ENCODE peak calls at places on chromosomes 4 and X, in six cellular contexts. W is GM23248, R is PC-3, B is MM.1S, O is OCI-LY7, P is SK-N-SH. Y is an unnamed sample.

GRCh38 chr4:141352775-141353544 is 132.3 kb downstream of the ZNF330 start:
- DNase-seq in B (no peak), W (peak), R (peak), O (no peak), P (no peak), Y (no peak)

GRCh38 chr4:74483226-74483911 is 38.4 kb downstream of the AREG start:
- DNase-seq in B (no peak), O (no peak), R (no peak), W (no peak), P (no peak), Y (no peak)

GRCh38 chrX:68018248-68019203 is 414.8 kb downstream of the OPHN1 start:
- DNase-seq in P (peak), B (peak), W (peak), R (peak), O (no peak), Y (no peak)

GRCh38 chr4:32909722-32910121 is 2189.6 kb downstream of the PCDH7 start:
- DNase-seq in O (no peak), R (no peak), P (no peak), B (no peak), W (no peak), Y (peak)

GRCh38 chr4:119026662-119027444 is 108.8 kb upstream of the MYOZ2 start:
- DNase-seq in O (no peak), W (peak), P (no peak), B (no peak), R (no peak), Y (no peak)

GRCh38 chr4:66062044-66062443 is 391.8 kb upstream of the EPHA5 start:
- DNase-seq in O (no peak), R (peak), P (no peak), W (peak), B (no peak), Y (no peak)

GRCh38 chrX:130139474-130140201 is 26.0 kb downstream of the AIFM1 start:
- DNase-seq in P (no peak), O (no peak), B (no peak), R (no peak), W (no peak), Y (no peak)

GRCh38 chrX:150487369-150488094 is 80.9 kb upstream of the MTM1 start:
- DNase-seq in W (no peak), B (no peak), P (no peak), O (no peak), R (no peak), Y (no peak)

GRCh38 chr4:38904090-38904666 is 36.6 kb downstream of the FAM114A1 start:
- DNase-seq in B (no peak), W (no peak), R (no peak), O (no peak), P (no peak), Y (peak)

GRCh38 chr4:68404153-68404552 is 43.1 kb upstream of the TMPRSS11E start:
- DNase-seq in W (no peak), B (no peak), P (no peak), O (no peak), R (no peak), Y (no peak)

GRCh38 chr4:2932951-2933565 is 30.1 kb downstream of the NOP14 start:
- DNase-seq in W (peak), R (no peak), P (peak), B (no peak), O (no peak), Y (no peak)

GRCh38 chrX:22060952-22061351 is 28.8 kb downstream of the PHEX start:
- DNase-seq in O (no peak), P (no peak), W (no peak), R (no peak), B (no peak), Y (no peak)

GRCh38 chrX:150364347-150365050 is 1.4 kb downstream of the MAMLD1 start:
- DNase-seq in W (peak), P (peak), O (no peak), B (no peak), R (peak), Y (peak)

GRCh38 chr4:76058888-76059426 is 15.6 kb upstream of the ART3 start:
- DNase-seq in R (no peak), B (no peak), O (no peak), W (no peak), P (no peak), Y (no peak)

GRCh38 chrX:6861456-6861855 is 286.1 kb upstream of the STS start:
- DNase-seq in O (no peak), P (no peak), W (no peak), B (no peak), R (no peak), Y (no peak)

GRCh38 chr4:162038112-162038511 is 125.7 kb downstream of the FSTL5 start:
- DNase-seq in P (no peak), O (no peak), B (no peak), R (no peak), W (no peak), Y (no peak)

GRCh38 chr4:123555500-123556273 is 159.1 kb downstream of the SPRY1 start:
- DNase-seq in R (peak), B (no peak), W (peak), O (no peak), P (no peak), Y (peak)

GRCh38 chrX:45200741-45201234 is at the start of gene DIPK2B:
- DNase-seq in P (no peak), W (no peak), B (no peak), O (no peak), R (no peak), Y (no peak)

GRCh38 chrX:45198706-45199105 is 2.0 kb downstream of the DIPK2B start:
- DNase-seq in W (no peak), O (no peak), P (no peak), B (no peak), R (no peak), Y (no peak)

GRCh38 chrX:45191820-45192409 is 8.8 kb downstream of the DIPK2B start:
- DNase-seq in W (no peak), O (no peak), B (no peak), P (no peak), R (peak), Y (no peak)

GRCh38 chrX:45198301-45198700 is 2.4 kb downstream of the DIPK2B start:
- DNase-seq in R (no peak), B (no peak), P (no peak), W (no peak), O (no peak), Y (no peak)

DNA sequence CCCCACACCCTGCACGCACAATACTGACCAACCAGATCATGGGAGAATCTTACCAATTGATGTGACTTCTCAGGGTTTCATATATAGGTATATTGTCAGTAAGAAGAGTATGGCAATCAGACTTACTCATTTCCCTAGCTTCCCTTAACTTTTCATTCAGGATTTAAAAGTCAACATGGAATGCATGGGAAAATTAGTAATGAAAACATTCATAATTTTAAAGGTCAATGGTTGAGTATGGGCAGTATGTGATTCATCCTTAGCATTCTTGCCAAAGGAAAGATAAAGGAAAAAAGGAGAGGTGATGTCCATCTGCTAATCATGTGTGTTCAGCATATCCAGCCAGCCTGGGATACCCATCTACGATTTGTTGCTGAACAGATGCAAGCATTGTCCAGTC is 4.0 kb downstream of the DIPK2B start:
- DNase-seq in R (peak), O (no peak), W (peak), B (no peak), P (no peak), Y (no peak)
- TF ChIP-seq EZH2phosphoT487 in R (no peak), O (no peak), W (no peak), B (no peak), P (no peak), Y (no peak)

GRCh38 chr4:91113130-91113706 is 986.0 kb downstream of the CCSER1 start:
- DNase-seq in W (peak), B (peak), R (peak), O (peak), P (peak), Y (peak)
- TF ChIP-seq EZH2phosphoT487 in W (no peak), B (no peak), R (no peak), O (no peak), P (no peak), Y (no peak)

DNA sequence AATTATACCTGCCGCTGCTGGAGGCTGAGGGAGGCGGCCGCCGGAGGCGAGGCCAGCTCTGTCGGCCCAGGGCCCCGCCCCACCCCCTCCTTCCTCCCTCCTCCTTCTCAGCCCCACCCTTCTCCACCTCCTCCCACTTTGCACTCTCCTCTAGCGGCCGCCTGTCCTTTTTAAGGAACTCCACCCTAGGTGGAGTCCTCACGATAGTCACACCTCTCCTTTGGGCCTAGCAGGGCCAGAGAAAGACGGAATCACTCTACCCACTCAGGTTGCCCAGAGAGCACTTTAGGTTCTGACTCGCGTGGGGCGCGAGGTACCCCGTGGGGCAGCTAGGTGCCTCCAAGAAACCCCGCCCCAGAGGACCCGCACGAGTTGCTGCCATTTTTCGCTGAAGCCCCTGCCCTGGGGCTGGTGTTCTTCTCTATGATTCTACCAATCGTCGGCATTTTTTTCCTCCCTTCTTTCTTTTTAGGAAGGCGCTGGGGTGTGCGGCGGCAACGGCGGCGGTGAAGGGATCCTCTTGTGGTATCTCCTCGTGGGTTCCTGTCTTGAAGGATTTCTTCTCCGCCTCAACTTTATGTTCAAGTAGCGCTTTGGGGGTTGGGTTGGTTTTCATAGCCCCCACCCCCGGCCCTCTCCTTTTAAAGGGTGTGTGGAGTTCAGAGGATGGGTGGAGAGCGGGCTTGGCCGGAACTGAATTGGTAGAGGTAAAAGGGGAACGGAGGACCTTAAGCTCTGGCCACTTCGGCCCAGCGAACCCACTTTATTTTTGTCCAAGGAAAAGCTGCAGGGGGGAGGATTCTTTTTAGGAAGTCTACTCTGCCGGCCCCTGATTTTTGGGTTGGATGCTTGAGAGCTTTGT is at the start of gene KLF8:
- DNase-seq in B (no peak), R (no peak), W (peak), P (no peak), O (no peak), Y (peak)
- TF ChIP-seq EZH2phosphoT487 in B (no peak), R (no peak), W (no peak), P (no peak), O (no peak), Y (no peak)

DNA sequence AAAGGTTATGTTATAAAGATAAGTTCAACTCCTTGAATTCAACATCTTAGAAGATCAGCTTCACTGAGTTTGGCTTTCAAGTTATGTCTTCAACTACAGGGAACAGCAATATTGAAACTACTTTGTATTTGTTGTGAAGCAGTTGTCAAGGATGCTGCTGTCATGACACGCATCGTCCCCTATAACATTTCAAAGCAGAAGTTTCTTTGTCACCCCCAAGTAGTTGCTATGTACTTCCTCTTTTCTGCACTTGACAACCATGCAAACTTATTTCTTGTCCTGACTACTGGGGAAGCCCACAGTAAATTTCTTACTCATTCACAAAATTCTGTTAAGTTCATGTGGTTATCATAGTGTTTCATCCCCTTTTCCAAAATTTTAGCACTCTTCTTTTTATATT is 14.3 kb downstream of the ANTXR2 start:
- DNase-seq in O (peak), B (peak), W (peak), R (no peak), P (no peak), Y (no peak)
- TF ChIP-seq EZH2phosphoT487 in O (no peak), B (no peak), W (no peak), R (no peak), P (no peak), Y (no peak)

DNA sequence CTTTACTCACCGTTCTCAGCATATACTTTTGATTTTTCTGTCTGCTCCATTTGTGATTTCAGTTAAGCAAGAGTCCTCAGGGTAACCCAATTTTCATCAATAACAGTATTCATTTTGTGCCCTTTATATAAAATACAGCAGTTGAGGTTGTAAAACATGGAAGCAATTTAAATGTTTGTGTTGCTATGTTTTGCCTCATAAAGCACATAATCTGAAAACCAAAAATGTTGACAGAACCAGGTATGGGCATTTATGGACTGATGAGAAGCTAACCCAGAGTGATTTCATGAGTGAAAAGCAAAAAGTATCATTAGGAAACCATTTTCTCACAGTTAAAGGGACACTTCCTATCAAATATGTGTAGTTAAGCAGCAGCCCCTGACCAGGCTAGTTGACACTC is at the start of gene ASIC5:
- DNase-seq in R (no peak), W (no peak), P (no peak), B (no peak), O (no peak), Y (no peak)
- TF ChIP-seq EZH2phosphoT487 in R (no peak), W (no peak), P (no peak), B (no peak), O (no peak), Y (no peak)

GRCh38 chr4:80266902-80267380 is 477 bp downstream of the FGF5 start:
- DNase-seq in W (peak), P (peak), B (no peak), R (peak), O (no peak), Y (peak)
- TF ChIP-seq EZH2phosphoT487 in W (no peak), P (no peak), B (no peak), R (no peak), O (no peak), Y (no peak)

Y was measured in hepatocyte.